ENCODE peak calls at places on chromosomes 16 and 17, in five cellular contexts. One of them, this sample, is unnamed.

GRCh38 chr16:4410335-4411075 is 5.9 kb downstream of the CORO7 start:
- DNase-seq in cardiac fibroblast: peak; percentile 93
- DNase-seq in stromal cell of bone marrow: no peak
- DNase-seq in T47D: peak; percentile 1
- DNase-seq in sigmoid colon: peak; percentile 91
- DNase-seq in this sample: no peak

GRCh38 chr17:73404246-73404645 is 92.4 kb upstream of the CDC42EP4 start:
- DNase-seq in cardiac fibroblast: no peak
- DNase-seq in stromal cell of bone marrow: no peak
- DNase-seq in T47D: no peak
- DNase-seq in sigmoid colon: peak; percentile 10
- DNase-seq in this sample: no peak

GRCh38 chr17:50129303-50129945 is 536 bp downstream of the SAMD14 start:
- DNase-seq in cardiac fibroblast: peak; percentile 57
- DNase-seq in stromal cell of bone marrow: no peak
- DNase-seq in T47D: no peak
- DNase-seq in sigmoid colon: no peak
- DNase-seq in this sample: no peak

GRCh38 chr16:64184156-64184555 is 937.7 kb downstream of the CDH11 start:
- DNase-seq in cardiac fibroblast: no peak
- DNase-seq in stromal cell of bone marrow: peak; percentile 21
- DNase-seq in T47D: no peak
- DNase-seq in sigmoid colon: no peak
- DNase-seq in this sample: no peak

GRCh38 chr17:47701603-47702002 is 7.6 kb downstream of the TBKBP1 start:
- DNase-seq in cardiac fibroblast: no peak
- DNase-seq in stromal cell of bone marrow: no peak
- DNase-seq in T47D: no peak
- DNase-seq in sigmoid colon: no peak
- DNase-seq in this sample: no peak

GRCh38 chr16:55703003-55704001 is 47.5 kb downstream of the SLC6A2 start:
- DNase-seq in cardiac fibroblast: peak; percentile 83
- DNase-seq in stromal cell of bone marrow: peak; percentile 40
- DNase-seq in T47D: peak; percentile 10
- DNase-seq in sigmoid colon: no peak
- DNase-seq in this sample: peak; percentile 22

GRCh38 chr17:1783271-1783670 is 21.4 kb downstream of the SERPINF1 start:
- DNase-seq in cardiac fibroblast: peak; percentile 68
- DNase-seq in stromal cell of bone marrow: no peak
- DNase-seq in T47D: no peak
- DNase-seq in sigmoid colon: no peak
- DNase-seq in this sample: no peak

GRCh38 chr17:10126554-10127493 is 71.6 kb downstream of the GAS7 start:
- DNase-seq in cardiac fibroblast: peak; percentile 42
- DNase-seq in stromal cell of bone marrow: peak; percentile 9
- DNase-seq in T47D: peak; percentile 38
- DNase-seq in sigmoid colon: peak; percentile 82
- DNase-seq in this sample: no peak

GRCh38 chr16:56547949-56548567 is 16.8 kb upstream of the MT4 start:
- DNase-seq in cardiac fibroblast: peak; percentile 10
- DNase-seq in stromal cell of bone marrow: no peak
- DNase-seq in T47D: no peak
- DNase-seq in sigmoid colon: no peak
- DNase-seq in this sample: no peak

This sample was measured in epithelial cell of proximal tubule.